ENCODE peak calls at places on chromosome 2, in five cellular contexts. One of them, this sample, is unnamed.

GRCh38 chr2:41500895-41501294 is 546.9 kb upstream of the PKDCC start:
- DNase-seq in H9: no peak
- DNase-seq in tibial artery: no peak
- DNase-seq in cardiac muscle cell: no peak
- DNase-seq in brain microvascular endothelial cell: no peak
- DNase-seq in this sample: no peak

GRCh38 chr2:54741250-54741649 is 17.8 kb downstream of the EML6 start:
- DNase-seq in H9: no peak
- DNase-seq in tibial artery: no peak
- DNase-seq in cardiac muscle cell: no peak
- DNase-seq in brain microvascular endothelial cell: no peak
- DNase-seq in this sample: no peak

GRCh38 chr2:8867363-8867762 is 29.9 kb upstream of the KIDINS220 start:
- DNase-seq in H9: no peak
- DNase-seq in tibial artery: no peak
- DNase-seq in cardiac muscle cell: no peak
- DNase-seq in brain microvascular endothelial cell: no peak
- DNase-seq in this sample: no peak

GRCh38 chr2:160419776-160420521 is 73.7 kb downstream of the RBMS1 start:
- DNase-seq in H9: no peak
- DNase-seq in tibial artery: no peak
- DNase-seq in cardiac muscle cell: peak; percentile 90
- DNase-seq in brain microvascular endothelial cell: peak; percentile 24
- DNase-seq in this sample: no peak

GRCh38 chr2:40859617-40860016 is 407.7 kb upstream of the SLC8A1 start:
- DNase-seq in H9: peak; percentile 54
- DNase-seq in tibial artery: no peak
- DNase-seq in cardiac muscle cell: no peak
- DNase-seq in brain microvascular endothelial cell: no peak
- DNase-seq in this sample: no peak

GRCh38 chr2:237132799-237133198 is 47.1 kb downstream of the COPS8 start:
- DNase-seq in H9: peak; percentile 73
- DNase-seq in tibial artery: no peak
- DNase-seq in cardiac muscle cell: no peak
- DNase-seq in brain microvascular endothelial cell: no peak
- DNase-seq in this sample: no peak

GRCh38 chr2:7017621-7018260 is 100.5 kb downstream of the RNF144A start:
- DNase-seq in H9: peak; percentile 13
- DNase-seq in tibial artery: no peak
- DNase-seq in cardiac muscle cell: no peak
- DNase-seq in brain microvascular endothelial cell: no peak
- DNase-seq in this sample: no peak

GRCh38 chr2:33272001-33272400 is 204.4 kb upstream of the RASGRP3 start:
- DNase-seq in H9: no peak
- DNase-seq in tibial artery: no peak
- DNase-seq in cardiac muscle cell: no peak
- DNase-seq in brain microvascular endothelial cell: peak; percentile 38
- DNase-seq in this sample: no peak

GRCh38 chr2:212968284-212969081 is 182.9 kb downstream of the IKZF2 start:
- DNase-seq in H9: no peak
- DNase-seq in tibial artery: no peak
- DNase-seq in cardiac muscle cell: no peak
- DNase-seq in brain microvascular endothelial cell: no peak
- DNase-seq in this sample: no peak

GRCh38 chr2:170236639-170237037 is 58.7 kb downstream of the MYO3B start:
- DNase-seq in H9: no peak
- DNase-seq in tibial artery: no peak
- DNase-seq in cardiac muscle cell: no peak
- DNase-seq in brain microvascular endothelial cell: no peak
- DNase-seq in this sample: no peak

GRCh38 chr2:45895477-45895876 is 244.0 kb downstream of the PRKCE start:
- DNase-seq in H9: no peak
- DNase-seq in tibial artery: no peak
- DNase-seq in cardiac muscle cell: no peak
- DNase-seq in brain microvascular endothelial cell: peak; percentile 16
- DNase-seq in this sample: no peak

GRCh38 chr2:127485694-127486071 is 40.6 kb downstream of the IWS1 start:
- DNase-seq in H9: no peak
- DNase-seq in tibial artery: no peak
- DNase-seq in cardiac muscle cell: no peak
- DNase-seq in brain microvascular endothelial cell: no peak
- DNase-seq in this sample: no peak

GRCh38 chr2:151823651-151824050 is 4.6 kb downstream of the ARL5A start:
- DNase-seq in H9: no peak
- DNase-seq in tibial artery: no peak
- DNase-seq in cardiac muscle cell: no peak
- DNase-seq in brain microvascular endothelial cell: no peak
- DNase-seq in this sample: no peak
- H3K27ac ChIP-seq in H9: no peak overlapping the region
- H3K27ac ChIP-seq in tibial artery: peak overlapping the region; percentile 13
- H3K27ac ChIP-seq in cardiac muscle cell: peak overlapping the region; percentile 8
- H3K27ac ChIP-seq in brain microvascular endothelial cell: no peak overlapping the region
- H3K27ac ChIP-seq in this sample: peak overlapping the region; percentile 16

GRCh38 chr2:231039294-231039664 is 2.0 kb downstream of the C2orf72 start:
- DNase-seq in H9: no peak
- DNase-seq in tibial artery: no peak
- DNase-seq in cardiac muscle cell: no peak
- DNase-seq in brain microvascular endothelial cell: no peak
- DNase-seq in this sample: no peak

GRCh38 chr2:231037731-231038482 is 584 bp downstream of the C2orf72 start:
- DNase-seq in H9: no peak
- DNase-seq in tibial artery: no peak
- DNase-seq in cardiac muscle cell: peak; percentile 6
- DNase-seq in brain microvascular endothelial cell: no peak
- DNase-seq in this sample: no peak

GRCh38 chr2:231039821-231040364 is 2.6 kb downstream of the C2orf72 start:
- DNase-seq in H9: no peak
- DNase-seq in tibial artery: no peak
- DNase-seq in cardiac muscle cell: no peak
- DNase-seq in brain microvascular endothelial cell: no peak
- DNase-seq in this sample: no peak

GRCh38 chr2:231037202-231037730 is at the start of gene C2orf72:
- DNase-seq in H9: no peak
- DNase-seq in tibial artery: no peak
- DNase-seq in cardiac muscle cell: peak; percentile 6
- DNase-seq in brain microvascular endothelial cell: no peak
- DNase-seq in this sample: no peak

GRCh38 chr2:231038483-231039293 is 1.4 kb downstream of the C2orf72 start:
- DNase-seq in H9: no peak
- DNase-seq in tibial artery: no peak
- DNase-seq in cardiac muscle cell: no peak
- DNase-seq in brain microvascular endothelial cell: no peak
- DNase-seq in this sample: no peak
- H3K27me3 ChIP-seq in H9: peaks cover 25% of the 10 kb centered on the region
- H3K27me3 ChIP-seq in tibial artery: no peaks in the 10 kb centered on the region
- H3K27me3 ChIP-seq in cardiac muscle cell: peaks cover 55% of the 10 kb centered on the region
- H3K27me3 ChIP-seq in brain microvascular endothelial cell: peaks cover 44% of the 10 kb centered on the region
- H3K27me3 ChIP-seq in this sample: peaks cover 45% of the 10 kb centered on the region

GRCh38 chr2:39361511-39361910 is 75.6 kb downstream of the MAP4K3 start:
- DNase-seq in H9: no peak
- DNase-seq in tibial artery: no peak
- DNase-seq in cardiac muscle cell: no peak
- DNase-seq in brain microvascular endothelial cell: no peak
- DNase-seq in this sample: no peak

GRCh38 chr2:39359453-39360038 is 77.5 kb downstream of the MAP4K3 start:
- DNase-seq in H9: no peak
- DNase-seq in tibial artery: no peak
- DNase-seq in cardiac muscle cell: no peak
- DNase-seq in brain microvascular endothelial cell: no peak
- DNase-seq in this sample: no peak

GRCh38 chr2:39362595-39362994 is 74.5 kb downstream of the MAP4K3 start:
- DNase-seq in H9: no peak
- DNase-seq in tibial artery: no peak
- DNase-seq in cardiac muscle cell: no peak
- DNase-seq in brain microvascular endothelial cell: no peak
- DNase-seq in this sample: no peak

DNA sequence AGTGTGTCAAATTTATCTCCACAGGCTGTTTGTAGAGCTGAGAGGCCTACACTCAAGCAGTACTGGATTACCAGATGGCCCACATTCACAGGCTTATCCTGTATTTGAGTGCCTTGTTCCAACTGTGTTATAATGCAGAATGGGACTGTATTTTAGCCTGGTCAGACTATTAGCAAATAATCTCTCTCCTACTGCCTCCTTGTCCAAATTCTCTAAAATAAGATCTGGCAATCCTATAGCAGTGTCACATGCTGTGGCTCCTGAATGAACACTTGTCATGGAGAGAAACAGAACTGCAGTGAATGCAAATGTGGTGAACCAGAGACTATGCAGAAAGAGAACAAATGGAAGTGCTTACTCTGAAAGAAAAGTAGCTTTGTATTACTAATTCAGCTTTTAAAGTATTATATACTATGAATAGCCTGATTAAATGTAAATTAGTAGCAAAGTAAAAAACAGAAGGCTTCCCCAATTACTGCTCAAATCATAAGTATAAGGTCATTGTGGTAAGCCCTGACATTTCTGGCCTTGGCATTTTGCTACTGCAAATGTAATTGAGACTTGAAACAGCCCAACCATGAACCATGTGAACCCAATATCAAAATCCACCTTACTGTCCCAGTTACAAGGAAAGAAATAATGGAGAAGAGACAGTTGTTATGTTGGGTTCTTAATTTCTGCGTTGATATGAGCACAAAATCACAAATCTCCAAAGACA is 80.0 kb downstream of the MAP4K3 start:
- DNase-seq in H9: no peak
- DNase-seq in tibial artery: no peak
- DNase-seq in cardiac muscle cell: no peak
- DNase-seq in brain microvascular endothelial cell: no peak
- DNase-seq in this sample: no peak
- H3K27ac ChIP-seq in H9: peak overlapping the region; percentile 40
- H3K27ac ChIP-seq in tibial artery: no peak overlapping the region
- H3K27ac ChIP-seq in cardiac muscle cell: peak overlapping the region; percentile 63
- H3K27ac ChIP-seq in brain microvascular endothelial cell: no peak overlapping the region
- H3K27ac ChIP-seq in this sample: no peak overlapping the region

GRCh38 chr2:159043710-159044109 is 75.3 kb downstream of the TANC1 start:
- DNase-seq in H9: no peak
- DNase-seq in tibial artery: no peak
- DNase-seq in cardiac muscle cell: no peak
- DNase-seq in brain microvascular endothelial cell: no peak
- DNase-seq in this sample: no peak
- H3K27me3 ChIP-seq in H9: no peaks in the 10 kb centered on the region
- H3K27me3 ChIP-seq in tibial artery: no peaks in the 10 kb centered on the region
- H3K27me3 ChIP-seq in cardiac muscle cell: no peaks in the 10 kb centered on the region
- H3K27me3 ChIP-seq in brain microvascular endothelial cell: no peaks in the 10 kb centered on the region
- H3K27me3 ChIP-seq in this sample: no peaks in the 10 kb centered on the region

GRCh38 chr2:25275575-25275965 is 66.2 kb downstream of the DNMT3A start:
- DNase-seq in H9: no peak
- DNase-seq in tibial artery: no peak
- DNase-seq in cardiac muscle cell: no peak
- DNase-seq in brain microvascular endothelial cell: no peak
- DNase-seq in this sample: no peak
- H3K27ac ChIP-seq in H9: no peak overlapping the region
- H3K27ac ChIP-seq in tibial artery: no peak overlapping the region
- H3K27ac ChIP-seq in cardiac muscle cell: peak overlapping the region; percentile 50
- H3K27ac ChIP-seq in brain microvascular endothelial cell: no peak overlapping the region
- H3K27ac ChIP-seq in this sample: peak overlapping the region; percentile 16

DNA sequence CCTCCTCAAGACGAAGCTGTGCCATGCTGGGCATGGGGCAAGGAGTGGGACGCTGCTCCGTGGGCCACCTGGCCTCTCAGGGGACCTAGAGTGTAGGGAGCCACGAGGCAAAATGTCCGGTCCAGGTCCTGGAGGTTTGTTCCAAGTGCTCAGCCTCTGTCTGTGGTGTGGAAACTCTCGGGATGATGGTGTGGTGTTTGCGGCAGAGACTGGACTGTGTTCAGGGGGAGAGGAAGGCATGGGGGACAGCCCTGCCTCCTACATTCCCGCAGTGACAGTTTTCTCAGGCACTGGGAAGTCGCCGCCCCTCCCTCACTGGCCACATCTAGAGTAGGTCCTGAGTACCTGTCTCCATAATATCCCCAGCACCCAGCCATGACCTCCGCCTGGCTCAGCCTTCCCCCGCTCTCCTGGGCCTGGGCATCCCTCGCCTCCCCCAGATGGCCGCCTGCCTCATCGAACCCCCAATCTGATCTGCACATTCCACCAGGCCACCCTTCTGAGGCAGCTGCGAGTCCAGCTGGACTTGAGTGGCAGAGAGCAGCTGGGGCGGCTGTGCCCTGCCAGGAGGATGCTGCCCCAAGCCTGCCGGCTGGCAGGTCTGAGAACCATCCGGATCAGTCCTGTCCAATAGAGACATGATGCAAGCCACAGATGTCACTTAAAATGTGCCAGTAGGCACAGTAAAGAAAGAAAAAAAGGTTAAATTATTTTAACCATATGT is 6.2 kb downstream of the KCNIP3 start:
- DNase-seq in H9: no peak
- DNase-seq in tibial artery: no peak
- DNase-seq in cardiac muscle cell: no peak
- DNase-seq in brain microvascular endothelial cell: no peak
- DNase-seq in this sample: no peak
- H3K27me3 ChIP-seq in H9: no peaks in the 10 kb centered on the region
- H3K27me3 ChIP-seq in tibial artery: no peaks in the 10 kb centered on the region
- H3K27me3 ChIP-seq in cardiac muscle cell: no peaks in the 10 kb centered on the region
- H3K27me3 ChIP-seq in brain microvascular endothelial cell: no peaks in the 10 kb centered on the region
- H3K27me3 ChIP-seq in this sample: peaks cover 56% of the 10 kb centered on the region

GRCh38 chr2:43345872-43346271 is 119.5 kb upstream of the ZFP36L2 start:
- DNase-seq in H9: no peak
- DNase-seq in tibial artery: no peak
- DNase-seq in cardiac muscle cell: no peak
- DNase-seq in brain microvascular endothelial cell: no peak
- DNase-seq in this sample: no peak
- H3K27ac ChIP-seq in H9: no peak overlapping the region
- H3K27ac ChIP-seq in tibial artery: peak overlapping the region; percentile 83
- H3K27ac ChIP-seq in cardiac muscle cell: peak overlapping the region; percentile 85
- H3K27ac ChIP-seq in brain microvascular endothelial cell: no peak overlapping the region
- H3K27ac ChIP-seq in this sample: peak overlapping the region; percentile 86

DNA sequence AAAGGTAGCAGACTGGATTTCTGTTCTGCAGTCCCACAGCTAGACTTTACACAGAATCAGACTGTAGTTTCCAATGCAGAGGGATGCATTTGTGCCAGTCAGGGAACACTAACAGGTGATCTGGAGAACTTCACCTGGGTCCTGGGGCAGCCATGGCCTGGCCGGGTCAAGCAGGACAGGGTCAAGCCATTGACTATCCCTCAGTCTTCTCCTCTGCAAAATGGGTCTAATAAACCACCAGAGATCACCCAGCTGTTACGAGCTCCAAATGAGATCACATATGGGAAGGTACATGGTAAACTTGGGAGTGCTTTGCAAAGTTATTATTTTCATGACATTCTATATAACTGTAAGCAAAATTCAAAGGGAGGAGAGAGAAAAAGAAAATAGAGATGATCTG is 294.1 kb downstream of the CDCA7 start:
- DNase-seq in H9: no peak
- DNase-seq in tibial artery: no peak
- DNase-seq in cardiac muscle cell: no peak
- DNase-seq in brain microvascular endothelial cell: no peak
- DNase-seq in this sample: no peak
- H3K27me3 ChIP-seq in H9: no peaks in the 10 kb centered on the region
- H3K27me3 ChIP-seq in tibial artery: no peaks in the 10 kb centered on the region
- H3K27me3 ChIP-seq in cardiac muscle cell: no peaks in the 10 kb centered on the region
- H3K27me3 ChIP-seq in brain microvascular endothelial cell: no peaks in the 10 kb centered on the region
- H3K27me3 ChIP-seq in this sample: no peaks in the 10 kb centered on the region

This sample was measured in esophagus muscularis mucosa.